ENCODE peak calls at places on chromosomes 3 and 15, in seven cellular contexts. B is mucosa of descending colon; H is SK-MEL-5; E is transverse colon; V is stimulated activated CD4-positive, alpha-beta T cell treated with anti-CD3 and anti-CD28 coated beads, TNF-alpha, amount 100 ng/mL, for 1 hour; C is HEK293T; D is nucleus accumbens. W is an unnamed sample.

GRCh38 chr3:188915137-188915536 is 256.6 kb upstream of the TPRG1 start:
- DNase-seq in B (no peak), H (no peak), E (no peak), V (no peak), C (no peak), D (no peak), W (peak; percentile 51)

GRCh38 chr3:16067837-16068471 is 106.5 kb upstream of the GALNT15 start:
- DNase-seq in B (no peak), H (peak; percentile 42), E (no peak), V (no peak), C (peak; percentile 15), D (no peak), W (no peak)

GRCh38 chr15:89340586-89340985 is 6.0 kb upstream of the POLG start:
- DNase-seq in B (no peak), H (no peak), E (no peak), V (no peak), C (no peak), D (no peak), W (no peak)

GRCh38 chr3:140276698-140277097 is 341.7 kb downstream of the CLSTN2 start:
- DNase-seq in B (no peak), H (peak; percentile 65), E (no peak), V (no peak), C (peak; percentile 28), D (no peak), W (no peak)

GRCh38 chr3:123284399-123285010 is 82.8 kb downstream of the SEC22A start:
- DNase-seq in B (no peak), H (no peak), E (no peak), V (no peak), C (no peak), D (no peak), W (no peak)

GRCh38 chr3:71753716-71754609 is at the start of gene GPR27:
- DNase-seq in B (peak; percentile 59), H (no peak), E (no peak), V (no peak), C (peak; percentile 59), D (no peak), W (peak; percentile 21)

GRCh38 chr3:42118762-42119361 is 27.7 kb downstream of the TRAK1 start:
- DNase-seq in B (no peak), H (peak; percentile 70), E (peak; percentile 42), V (no peak), C (peak; percentile 67), D (no peak), W (no peak)

GRCh38 chr3:12932347-12932746 is 91.0 kb upstream of the RPL32 start:
- DNase-seq in B (no peak), H (no peak), E (no peak), V (no peak), C (no peak), D (no peak), W (no peak)

GRCh38 chr3:147921044-147921443 is 511.9 kb downstream of the ZIC1 start:
- DNase-seq in B (no peak), H (no peak), E (no peak), V (no peak), C (no peak), D (no peak), W (no peak)

GRCh38 chr3:40086890-40087884 is 222.3 kb upstream of the EIF1B start:
- DNase-seq in B (no peak), H (peak; percentile 96), E (peak; percentile 29), V (no peak), C (no peak), D (no peak), W (no peak)

GRCh38 chr3:43330981-43331380 is 44.6 kb downstream of the SNRK start:
- DNase-seq in B (no peak), H (no peak), E (no peak), V (no peak), C (no peak), D (no peak), W (no peak)